ENCODE peak calls at places on chromosomes 4 and X, in four cellular contexts. N is lung; E is fibroblast of lung; T is CD8-positive, alpha-beta T cell. O is an unnamed sample.

GRCh38 chr4:184722798-184723197 is 11.1 kb downstream of the CENPU start:
- DNase-seq in N (no peak), T (no peak), E (no peak), O (no peak)

GRCh38 chrX:51641421-51642021 is 22.8 kb upstream of the CENPVL3 start:
- DNase-seq in T (no peak), N (no peak), E (peak; percentile 64), O (no peak)

GRCh38 chr4:12499693-12500092 is 984.4 kb downstream of the RAB28 start:
- DNase-seq in T (no peak), N (no peak), E (no peak), O (no peak)

GRCh38 chr4:189002475-189002874 is 863.2 kb downstream of the TRIML1 start:
- DNase-seq in E (no peak), T (no peak), N (no peak), O (no peak)

GRCh38 chrX:119729408-119730201 is 28.8 kb upstream of the SOWAHD start:
- DNase-seq in E (peak; percentile 76), N (peak; percentile 45), T (peak; percentile 79), O (peak; percentile 64)

GRCh38 chr4:175560628-175561027 is 251.4 kb downstream of the GPM6A start:
- DNase-seq in E (peak; percentile 48), N (no peak), T (no peak), O (no peak)

GRCh38 chr4:90081432-90082195 is 45.6 kb upstream of the CCSER1 start:
- DNase-seq in E (no peak), T (no peak), N (no peak), O (no peak)

GRCh38 chrX:15680401-15680800 is 15.8 kb upstream of the CLTRN start:
- DNase-seq in E (peak; percentile 11), T (no peak), N (no peak), O (no peak)

GRCh38 chrX:15567886-15568616 is 32.7 kb downstream of the ACE2 start:
- DNase-seq in N (no peak), T (no peak), E (peak; percentile 9), O (no peak)

GRCh38 chr4:68987007-68987406 is 35.4 kb upstream of the UGT2A3 start:
- DNase-seq in T (no peak), E (no peak), N (no peak), O (no peak)

GRCh38 chrX:46447384-46447783 is 97.8 kb downstream of the ZNF674 start:
- DNase-seq in N (no peak), E (no peak), T (no peak), O (no peak)

GRCh38 chr4:182745268-182745667 is 171.9 kb downstream of the DCTD start:
- DNase-seq in N (no peak), E (no peak), T (no peak), O (no peak)

DNA sequence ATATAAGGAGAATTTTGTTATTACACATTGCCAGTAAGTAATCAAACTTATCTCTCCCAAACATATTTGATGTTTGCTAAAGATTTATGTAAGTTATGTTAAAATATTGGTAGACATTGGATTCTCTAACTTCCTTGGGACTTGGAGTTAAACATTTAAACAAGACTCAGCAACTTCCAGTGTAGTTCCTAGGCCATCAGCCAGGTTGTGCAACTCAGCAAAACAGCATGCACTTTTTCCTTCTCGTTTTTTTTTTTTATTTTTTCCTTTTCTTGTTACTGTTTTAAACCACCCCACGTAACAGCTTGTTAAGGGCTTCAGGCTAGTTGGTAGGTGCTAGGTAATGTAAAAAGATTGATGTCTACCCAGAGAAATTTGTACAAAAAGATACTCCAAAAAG is 510.4 kb downstream of the ANKRD50 start:
- DNase-seq in N (no peak), T (no peak), E (peak; percentile 77), O (no peak)
- TF ChIP-seq CTCF in N (no peak), T (no peak), E (peak; percentile 59), O (no peak)

DNA sequence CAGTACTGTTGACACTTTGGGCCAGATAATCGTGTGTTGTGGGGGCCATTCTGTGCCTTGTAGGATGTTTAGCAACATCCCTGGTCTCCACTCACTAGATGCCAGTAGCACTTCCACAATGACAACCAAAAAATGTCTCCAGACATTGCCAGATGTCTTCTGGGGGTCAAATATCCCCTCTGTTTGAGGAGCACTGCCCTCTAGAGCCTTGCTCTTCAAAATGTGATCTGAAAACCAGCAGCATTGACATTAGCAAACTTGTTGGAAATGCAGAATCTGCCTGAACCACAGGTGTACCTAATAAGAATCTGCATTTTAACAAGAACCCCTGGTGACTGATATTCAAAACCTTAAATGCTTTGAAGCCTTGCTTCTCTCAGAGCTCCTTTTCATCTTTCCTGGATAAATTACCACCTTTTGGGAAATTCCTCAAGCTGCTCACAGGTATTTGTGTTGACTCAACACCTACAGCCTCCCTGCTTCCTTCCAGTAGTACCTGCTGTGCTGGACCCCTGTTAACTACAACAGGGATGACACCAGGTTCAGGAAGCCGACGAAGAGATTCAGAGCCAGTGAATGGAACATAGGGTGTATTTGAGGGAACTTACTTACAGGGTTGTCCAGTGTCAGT is 459.0 kb upstream of the NR3C2 start:
- DNase-seq in E (no peak), T (no peak), N (no peak), O (no peak)
- H3K9me3 ChIP-seq in E (no peaks in the 10 kb centered on the region), T (peaks cover 4% of the 10 kb centered on the region), N (peaks cover 7% of the 10 kb centered on the region), O (peaks cover 18% of the 10 kb centered on the region)

DNA sequence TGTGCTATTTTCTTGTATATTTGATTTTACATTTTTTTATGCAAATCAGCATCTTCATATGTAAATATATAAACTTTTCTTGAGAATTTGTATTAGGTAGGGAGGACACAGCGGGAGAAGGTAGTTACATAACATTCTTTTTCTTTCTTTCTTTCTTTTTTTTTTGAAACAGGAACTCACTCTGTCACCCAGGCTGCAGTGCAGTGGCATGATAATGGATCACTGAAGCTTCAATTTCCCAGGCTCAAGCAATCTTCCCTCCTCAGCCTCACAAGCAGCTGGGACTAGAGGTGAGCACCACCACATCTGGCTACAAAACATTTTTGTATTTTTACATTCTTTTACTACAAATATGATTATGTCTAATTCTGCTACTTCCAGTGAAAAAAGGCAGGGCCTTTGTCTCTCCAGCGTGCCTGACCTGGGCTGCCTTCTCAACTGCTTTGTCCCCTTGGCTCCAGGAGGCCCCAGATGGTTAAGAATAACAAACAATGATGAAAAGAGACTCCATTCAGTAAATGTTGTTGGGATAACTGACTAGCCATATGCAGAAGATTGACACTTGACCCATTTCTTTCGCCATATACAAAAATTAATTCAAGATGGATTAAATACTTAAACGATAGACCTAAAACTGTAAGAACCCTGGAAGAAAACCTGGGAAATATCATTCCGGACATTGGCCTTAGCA is 46.5 kb upstream of the FAT4 start:
- DNase-seq in T (no peak), N (no peak), E (peak; percentile 19), O (no peak)
- H3K27ac ChIP-seq in T (no peak overlapping the region), N (no peak overlapping the region), E (no peak overlapping the region), O (no peak overlapping the region)

GRCh38 chr4:164009435-164009834 is 514.9 kb downstream of the TMA16 start:
- DNase-seq in T (no peak), N (no peak), E (no peak), O (no peak)

GRCh38 chr4:164011791-164012190 is 517.3 kb downstream of the TMA16 start:
- DNase-seq in E (no peak), T (no peak), N (no peak), O (no peak)

DNA sequence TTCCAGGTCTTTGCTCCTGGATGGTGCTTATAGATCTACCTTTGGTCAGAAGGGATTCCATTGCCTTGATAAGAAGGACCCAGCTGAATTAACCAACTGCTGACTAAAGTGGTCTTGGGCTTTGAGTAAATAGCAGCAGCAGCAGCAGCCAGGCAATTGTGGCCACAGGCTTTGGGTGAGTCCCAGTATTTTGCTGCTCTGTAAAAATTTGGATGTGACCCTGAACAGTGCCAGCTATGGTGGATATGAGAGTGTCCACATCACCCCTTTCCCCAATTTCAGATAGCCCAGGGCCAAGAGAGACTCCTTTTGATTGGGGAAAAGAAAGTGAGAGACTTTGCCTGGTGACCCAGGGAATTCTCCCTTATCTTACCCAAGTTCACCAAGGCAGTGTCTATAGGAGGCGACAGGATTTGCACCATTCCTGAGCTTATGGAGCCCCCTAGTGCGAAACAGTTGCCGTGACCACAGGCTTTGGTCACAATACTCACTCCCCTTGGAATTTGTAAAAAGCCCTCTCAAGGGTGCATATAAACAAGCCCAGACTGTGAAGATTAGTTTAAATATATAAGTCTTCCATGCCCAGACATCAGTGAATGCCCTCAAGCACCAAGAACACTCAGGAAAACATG is 518.0 kb downstream of the TMA16 start:
- DNase-seq in T (peak; percentile 48), E (peak; percentile 70), N (no peak), O (peak; percentile 2)
- TF ChIP-seq CTCF in T (no peak), E (peak; percentile 87), N (no peak), O (peak; percentile 62)

O was measured in CD4-positive, alpha-beta T cell.